ENCODE peak calls at places on chromosomes 3 and 15, in ten cellular contexts. Z is fibroblast of lung; I is stimulated activated CD4-positive, alpha-beta T cell treated with anti-CD3 and anti-CD28 coated beads, Interleukin-15, amount 100 ng/mL, for 1 hour; K is stimulated activated CD8-positive, alpha-beta memory T cell treated with anti-CD3 and anti-CD28 coated beads, Interleukin-15, amount 100 ng/mL, for 24 hours; V is activated naive CD4-positive, alpha-beta T cell treated with anti-CD3 and anti-CD28 coated beads for 36 hours; U is stimulated activated naive CD4-positive, alpha-beta T cell; O is activated gamma-delta T cell treated with Interleukin-2 at 50 U/mL for 16 hours; N is stomach; T is GM23248; L is posterior vena cava. Y is an unnamed sample.

GRCh38 chr3:4716731-4717362 is 223.7 kb downstream of the ITPR1 start:
- DNase-seq in L (no peak), N (no peak), V (no peak), O (no peak), T (peak), U (no peak), K (no peak), I (no peak), Z (no peak), Y (no peak)

GRCh38 chr3:188491276-188491687 is 337.3 kb downstream of the LPP start:
- DNase-seq in K (no peak), N (no peak), V (no peak), T (peak), O (no peak), Z (peak), I (no peak), U (no peak), L (no peak), Y (no peak)

GRCh38 chr3:61869378-61869777 is 308.0 kb downstream of the PTPRG start:
- DNase-seq in N (no peak), O (no peak), U (no peak), K (no peak), T (no peak), I (no peak), V (no peak), L (no peak), Z (no peak), Y (no peak)

GRCh38 chr15:90349072-90349471 is 3.0 kb upstream of the ZNF774 start:
- DNase-seq in N (no peak), T (no peak), V (no peak), I (no peak), L (no peak), Z (no peak), O (no peak), K (no peak), U (no peak), Y (no peak)

GRCh38 chr3:100360757-100361496 is 26.4 kb downstream of the NIT2 start:
- DNase-seq in V (no peak), I (no peak), L (no peak), O (no peak), U (no peak), N (no peak), K (no peak), Z (no peak), T (no peak), Y (no peak)

GRCh38 chr3:30774062-30774461 is 120.4 kb downstream of the GADL1 start:
- DNase-seq in O (no peak), L (no peak), I (no peak), N (no peak), T (no peak), U (no peak), Z (no peak), V (no peak), K (no peak), Y (no peak)

GRCh38 chr15:76217029-76217866 is 94.0 kb downstream of the ETFA start:
- DNase-seq in U (no peak), I (no peak), O (no peak), V (no peak), Z (peak), K (no peak), T (peak), L (no peak), N (no peak), Y (no peak)

GRCh38 chr15:83775738-83776137 is 121.8 kb downstream of the ADAMTSL3 start:
- DNase-seq in K (no peak), U (no peak), V (no peak), T (no peak), Z (peak), L (no peak), O (no peak), N (no peak), I (no peak), Y (no peak)

GRCh38 chr3:52220380-52221026 is 4.9 kb downstream of the TLR9 start:
- DNase-seq in L (peak), O (peak), U (peak), I (peak), K (peak), N (peak), T (peak), Z (peak), V (peak), Y (peak)

GRCh38 chr3:173465112-173465511 is 67.6 kb downstream of the NLGN1 start:
- DNase-seq in U (no peak), N (no peak), Z (peak), O (no peak), L (no peak), I (no peak), T (peak), K (no peak), V (no peak), Y (no peak)

GRCh38 chr15:64068133-64068532 is 21.8 kb upstream of the DAPK2 start:
- DNase-seq in V (no peak), O (no peak), L (no peak), Z (no peak), K (no peak), I (no peak), N (no peak), U (no peak), T (no peak), Y (no peak)

GRCh38 chr3:59692117-59692516 is 642.3 kb upstream of the CFAP20DC start:
- DNase-seq in V (no peak), U (no peak), I (no peak), N (no peak), K (no peak), Z (no peak), T (no peak), O (no peak), L (no peak), Y (no peak)

GRCh38 chr15:42138968-42139386 is 17.5 kb downstream of the PLA2G4F start:
- DNase-seq in Z (no peak), U (no peak), L (peak), T (no peak), N (peak), K (no peak), O (no peak), I (no peak), V (no peak), Y (no peak)

Y was measured in activated CD4-positive, alpha-beta memory T cell treated with anti-CD3 and anti-CD28 coated beads for 36 hours.